ENCODE peak calls at places on chromosomes 13 and 19, in five cellular contexts. B is lung, K is cardiac muscle cell, O is MM.1S, F is NT2/D1. J is an unnamed sample.

GRCh38 chr13:106534844-106535551 is 464 bp downstream of the EFNB2 start:
- DNase-seq in K (peak; percentile 37), F (no peak), O (peak; percentile 13), B (no peak), J (no peak)

GRCh38 chr19:38596057-38596981 is 21.4 kb downstream of the MAP4K1 start:
- DNase-seq in K (peak; percentile 90), B (peak; percentile 74), F (peak; percentile 76), O (no peak), J (peak; percentile 68)

GRCh38 chr13:23740002-23740401 is 149.2 kb downstream of the MIPEP start:
- DNase-seq in B (no peak), F (no peak), K (no peak), O (no peak), J (no peak)

GRCh38 chr19:13164370-13165090 is 14.3 kb downstream of the IER2 start:
- DNase-seq in O (no peak), F (peak; percentile 98), K (peak; percentile 57), B (peak; percentile 72), J (peak; percentile 92)

GRCh38 chr13:74413482-74413881 is 279.3 kb upstream of the KLF12 start:
- DNase-seq in K (no peak), O (no peak), B (no peak), F (no peak), J (no peak)

GRCh38 chr13:36362251-36362650 is 16.1 kb upstream of the SPART start:
- DNase-seq in O (no peak), B (no peak), K (no peak), F (no peak), J (no peak)

GRCh38 chr19:33690461-33691427 is 69.0 kb downstream of the CHST8 start:
- DNase-seq in F (no peak), B (no peak), K (no peak), O (no peak), J (no peak)

GRCh38 chr19:47228937-47229673 is 1.9 kb downstream of the BBC3 start:
- DNase-seq in F (no peak), B (no peak), O (no peak), K (no peak), J (peak; percentile 13)

GRCh38 chr19:6535558-6536137 is 4.8 kb downstream of the TNFSF9 start:
- DNase-seq in O (no peak), B (no peak), F (no peak), K (no peak), J (no peak)

GRCh38 chr13:33348366-33348765 is 62.8 kb upstream of the STARD13 start:
- DNase-seq in K (no peak), O (no peak), F (no peak), B (no peak), J (no peak)

GRCh38 chr13:23462815-23463559 is 29.5 kb upstream of the SACS start:
- DNase-seq in K (no peak), F (no peak), O (no peak), B (no peak), J (no peak)

GRCh38 chr13:21106089-21106488 is 44.7 kb upstream of the LATS2 start:
- DNase-seq in F (no peak), B (no peak), O (no peak), K (no peak), J (no peak)

GRCh38 chr13:73058432-73058740 is 419 bp upstream of the KLF5 start:
- DNase-seq in F (no peak), O (peak; percentile 10), K (no peak), B (no peak), J (no peak)

GRCh38 chr19:2270157-2270571 is 11.8 kb downstream of the PEAK3 start:
- DNase-seq in F (no peak), K (no peak), O (peak; percentile 46), B (peak; percentile 69), J (no peak)

GRCh38 chr13:112634102-112634501 is 46.1 kb upstream of the TUBGCP3 start:
- DNase-seq in B (no peak), K (no peak), F (no peak), O (no peak), J (no peak)

GRCh38 chr19:35975608-35976214 is 19.3 kb upstream of the SDHAF1 start:
- DNase-seq in B (no peak), O (no peak), K (peak; percentile 82), F (no peak), J (no peak)

GRCh38 chr13:40026174-40026585 is 370.7 kb downstream of the COG6 start:
- DNase-seq in K (no peak), O (peak; percentile 74), B (no peak), F (no peak), J (no peak)

GRCh38 chr13:40656358-40656757 is 10.1 kb downstream of the FOXO1 start:
- DNase-seq in B (no peak), K (no peak), F (no peak), O (no peak), J (no peak)

GRCh38 chr13:46665630-46666482 is 112.9 kb downstream of the LRCH1 start:
- DNase-seq in K (no peak), O (no peak), F (no peak), B (no peak), J (no peak)

GRCh38 chr13:26017196-26017921 is 34.5 kb downstream of the SHISA2 start:
- DNase-seq in B (peak; percentile 60), K (no peak), F (no peak), O (no peak), J (no peak)

GRCh38 chr13:64551755-64552154 is 2678.4 kb downstream of the PCDH9 start:
- DNase-seq in O (no peak), K (no peak), B (no peak), F (no peak), J (peak; percentile 37)

GRCh38 chr19:41699968-41700323 is 8.5 kb upstream of the CEACAM5 start:
- DNase-seq in O (no peak), F (no peak), K (no peak), B (no peak), J (no peak)

GRCh38 chr13:46307554-46307953 is 79.5 kb downstream of the RUBCNL start:
- DNase-seq in B (no peak), F (no peak), K (no peak), O (no peak), J (no peak)

GRCh38 chr13:41145136-41145908 is 12.7 kb upstream of the KBTBD6 start:
- DNase-seq in K (no peak), B (no peak), F (no peak), O (no peak), J (no peak)

GRCh38 chr19:722553-723101 is 13.9 kb downstream of the PALM start:
- DNase-seq in B (no peak), O (no peak), K (no peak), F (no peak), J (peak; percentile 23)

GRCh38 chr13:35388979-35389378 is 87.5 kb downstream of the MAB21L1 start:
- DNase-seq in O (no peak), K (no peak), F (no peak), B (no peak), J (no peak)

GRCh38 chr13:90272356-90272755 is 1075.1 kb upstream of the MIR17HG start:
- DNase-seq in F (no peak), O (no peak), B (no peak), K (no peak), J (no peak)

GRCh38 chr19:6126335-6126974 is 9.0 kb upstream of the ACSBG2 start:
- DNase-seq in F (no peak), O (peak; percentile 65), K (peak; percentile 41), B (no peak), J (peak; percentile 13)

GRCh38 chr13:114140131-114140908 is 7.9 kb upstream of the RASA3 start:
- DNase-seq in K (no peak), F (no peak), B (no peak), O (no peak), J (no peak)

GRCh38 chr19:2607712-2608601 is 94.5 kb downstream of the GNG7 start:
- DNase-seq in K (no peak), F (no peak), B (no peak), O (peak; percentile 96), J (no peak)

DNA sequence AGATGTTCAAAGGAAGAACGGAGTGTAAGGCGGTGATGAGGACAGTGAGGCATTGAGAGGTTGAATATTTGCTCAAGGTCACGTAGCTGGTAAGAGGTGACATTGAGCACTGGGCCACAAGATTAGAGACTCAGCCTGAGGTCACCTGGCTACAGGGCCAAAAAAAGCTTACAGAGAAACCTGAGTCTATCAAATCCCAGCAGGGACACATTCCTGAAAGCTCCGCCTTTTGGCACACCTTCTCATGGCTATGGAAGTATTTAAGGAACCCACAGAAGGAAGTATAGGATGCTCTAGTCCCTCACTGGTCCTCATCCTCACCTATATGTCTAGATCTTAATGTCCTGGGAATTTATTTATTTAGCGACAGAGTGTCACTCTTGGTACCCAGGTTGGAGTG is 17.4 kb downstream of the ZNF586 start:
- DNase-seq in O (no peak), K (no peak), F (no peak), B (no peak), J (no peak)
- H3K9me3 ChIP-seq in O (no peaks in the 10 kb centered on the region), K (no peaks in the 10 kb centered on the region), F (no peaks in the 10 kb centered on the region), B (no peaks in the 10 kb centered on the region), J (peaks cover 17% of the 10 kb centered on the region)

DNA sequence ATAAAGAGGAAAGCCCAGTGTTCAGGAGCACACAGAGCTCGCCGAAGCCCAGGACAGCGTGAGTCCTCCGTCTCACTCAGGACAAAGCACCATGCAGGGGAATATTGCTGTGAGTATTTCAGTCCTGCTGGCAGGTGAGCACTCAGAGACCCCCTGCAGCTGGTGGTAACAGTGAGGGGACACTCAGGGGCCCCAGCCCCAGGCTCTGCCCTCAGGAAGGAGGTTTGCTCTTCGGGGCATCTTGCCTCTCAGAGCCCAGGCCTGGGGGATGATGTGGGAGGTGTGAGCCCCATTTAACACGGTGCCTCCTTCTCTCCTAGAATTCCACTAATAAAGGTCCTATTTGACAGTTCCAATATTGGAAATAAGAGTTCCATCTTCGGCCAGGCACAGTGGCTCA is 14.8 kb downstream of the LILRA1 start:
- DNase-seq in F (no peak), K (no peak), B (no peak), O (no peak), J (no peak)
- H3K9me3 ChIP-seq in F (no peaks in the 10 kb centered on the region), K (no peaks in the 10 kb centered on the region), B (no peaks in the 10 kb centered on the region), O (no peaks in the 10 kb centered on the region), J (no peaks in the 10 kb centered on the region)

GRCh38 chr19:29390742-29391141 is 135.1 kb upstream of the VSTM2B start:
- DNase-seq in B (no peak), K (no peak), O (no peak), F (no peak), J (no peak)

GRCh38 chr19:29385191-29385795 is 140.5 kb upstream of the VSTM2B start:
- DNase-seq in B (no peak), F (no peak), O (no peak), K (no peak), J (no peak)

GRCh38 chr19:29389495-29389894 is 136.3 kb upstream of the VSTM2B start:
- DNase-seq in B (no peak), O (no peak), K (no peak), F (no peak), J (no peak)

GRCh38 chr19:29384676-29385075 is 141.1 kb upstream of the VSTM2B start:
- DNase-seq in B (no peak), O (no peak), F (no peak), K (no peak), J (no peak)

DNA sequence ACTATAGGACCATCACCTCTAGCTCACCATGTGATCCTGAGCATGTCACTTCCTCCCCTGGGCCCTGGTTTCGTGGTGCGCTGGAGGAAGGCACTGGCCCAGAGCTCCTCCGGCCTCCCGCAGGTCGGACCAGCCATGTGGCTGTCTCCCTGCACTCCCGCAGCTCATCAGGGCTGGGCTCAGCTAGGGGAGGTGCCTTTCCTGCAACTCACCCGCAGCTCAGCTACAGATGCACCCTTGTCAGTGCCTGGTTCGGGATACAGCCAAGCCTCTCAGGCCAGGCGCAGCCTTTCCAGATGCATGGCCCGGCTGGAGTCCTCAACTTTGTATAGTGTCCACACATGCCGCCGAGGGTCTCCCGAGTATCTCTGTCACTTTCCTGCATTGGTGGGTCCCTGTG is 138.2 kb upstream of the VSTM2B start:
- DNase-seq in K (no peak), B (no peak), F (no peak), O (no peak), J (no peak)
- H3K9me3 ChIP-seq in K (no peaks in the 10 kb centered on the region), B (no peaks in the 10 kb centered on the region), F (peaks cover 11% of the 10 kb centered on the region), O (no peaks in the 10 kb centered on the region), J (no peaks in the 10 kb centered on the region)

GRCh38 chr19:54551950-54552912 is 21.4 kb upstream of the LILRA2 start:
- DNase-seq in F (no peak), B (no peak), K (no peak), O (no peak), J (no peak)
- H3K9me3 ChIP-seq in F (no peaks in the 10 kb centered on the region), B (no peaks in the 10 kb centered on the region), K (no peaks in the 10 kb centered on the region), O (no peaks in the 10 kb centered on the region), J (no peaks in the 10 kb centered on the region)

J was measured in PC-9.